ENCODE peak calls at places on chromosome 17, in eight cellular contexts. D, T, V, G, X, J, Z and U are unnamed samples.

GRCh38 chr17:37802712-37803416 is 58.0 kb upstream of the HNF1B start:
- DNase-seq in D (peak), T (no peak), V (no peak), G (peak), X (peak), J (no peak), Z (no peak), U (no peak)

GRCh38 chr17:76131061-76131691 is 9.9 kb downstream of the FOXJ1 start:
- DNase-seq in D (no peak), T (no peak), V (no peak), G (no peak), X (no peak), J (no peak), Z (no peak), U (no peak)

GRCh38 chr17:18946536-18946935 is 5.4 kb upstream of the SLC5A10 start:
- DNase-seq in D (no peak), T (no peak), V (no peak), G (no peak), X (no peak), J (no peak), Z (peak), U (no peak)

GRCh38 chr17:28613916-28614315 is at the start of gene RSKR:
- DNase-seq in D (no peak), T (no peak), V (no peak), G (peak), X (no peak), J (peak), Z (no peak), U (no peak)

GRCh38 chr17:66044083-66044482 is 147.8 kb downstream of the CEP112 start:
- DNase-seq in D (no peak), T (no peak), V (no peak), G (no peak), X (no peak), J (no peak), Z (no peak), U (no peak)

GRCh38 chr17:37107406-37108083 is 158.8 kb downstream of the AATF start:
- DNase-seq in D (no peak), T (no peak), V (no peak), G (peak), X (peak), J (no peak), Z (peak), U (no peak)

GRCh38 chr17:41777579-41778188 is 8.8 kb downstream of the JUP start:
- DNase-seq in D (peak), T (no peak), V (peak), G (peak), X (peak), J (no peak), Z (no peak), U (no peak)

GRCh38 chr17:4503283-4504005 is 4.8 kb downstream of the SPNS2 start:
- DNase-seq in D (no peak), T (no peak), V (no peak), G (no peak), X (no peak), J (no peak), Z (no peak), U (no peak)

GRCh38 chr17:9162275-9162985 is 141.1 kb downstream of the NTN1 start:
- DNase-seq in D (no peak), T (no peak), V (no peak), G (no peak), X (no peak), J (no peak), Z (no peak), U (no peak)

GRCh38 chr17:75850928-75851692 is 4.0 kb downstream of the WBP2 start:
- DNase-seq in D (no peak), T (no peak), V (no peak), G (no peak), X (peak), J (no peak), Z (no peak), U (no peak)

GRCh38 chr17:58564971-58565370 is 50.5 kb upstream of the MTMR4 start:
- DNase-seq in D (no peak), T (no peak), V (no peak), G (no peak), X (no peak), J (no peak), Z (no peak), U (no peak)

GRCh38 chr17:2030779-2031163 is 818 bp downstream of the DPH1 start:
- DNase-seq in D (no peak), T (no peak), V (peak), G (peak), X (peak), J (no peak), Z (no peak), U (no peak)
- TF ChIP-seq CTCF in D (peak), T (peak), V (peak), G (peak), X (peak), J (no peak), Z (peak), U (peak)

GRCh38 chr17:45335721-45336120 is 18.9 kb upstream of the MAP3K14 start:
- DNase-seq in D (no peak), T (no peak), V (no peak), G (no peak), X (no peak), J (peak), Z (no peak), U (no peak)

GRCh38 chr17:45334231-45334630 is 17.4 kb upstream of the MAP3K14 start:
- DNase-seq in D (no peak), T (no peak), V (no peak), G (no peak), X (no peak), J (peak), Z (no peak), U (no peak)

GRCh38 chr17:45338023-45338781 is 21.4 kb upstream of the MAP3K14 start:
- DNase-seq in D (no peak), T (no peak), V (no peak), G (peak), X (peak), J (peak), Z (no peak), U (no peak)

GRCh38 chr17:45334701-45335677 is 18.2 kb upstream of the MAP3K14 start:
- DNase-seq in D (no peak), T (no peak), V (no peak), G (no peak), X (no peak), J (peak), Z (no peak), U (no peak)

GRCh38 chr17:45336390-45337182 is 19.8 kb upstream of the MAP3K14 start:
- DNase-seq in D (no peak), T (no peak), V (no peak), G (no peak), X (no peak), J (peak), Z (no peak), U (no peak)
- TF ChIP-seq CTCF in D (no peak), T (no peak), V (no peak), G (no peak), X (no peak), J (no peak), Z (no peak), U (no peak)

GRCh38 chr17:47618416-47618815 is 31.3 kb upstream of the KPNB1 start:
- DNase-seq in D (no peak), T (no peak), V (no peak), G (peak), X (no peak), J (no peak), Z (no peak), U (no peak)
- TF ChIP-seq CTCF in D (peak), T (peak), V (peak), G (peak), X (no peak), J (no peak), Z (peak), U (no peak)

GRCh38 chr17:77819497-77819896 is 139.0 kb upstream of the TNRC6C start:
- DNase-seq in D (no peak), T (no peak), V (no peak), G (no peak), X (no peak), J (no peak), Z (no peak), U (no peak)

GRCh38 chr17:77822302-77823030 is 136.0 kb upstream of the TNRC6C start:
- DNase-seq in D (no peak), T (no peak), V (no peak), G (peak), X (peak), J (no peak), Z (no peak), U (no peak)

GRCh38 chr17:77817953-77818352 is 140.6 kb upstream of the TNRC6C start:
- DNase-seq in D (no peak), T (no peak), V (no peak), G (no peak), X (no peak), J (no peak), Z (no peak), U (no peak)

GRCh38 chr17:77824102-77824779 is 134.3 kb upstream of the TNRC6C start:
- DNase-seq in D (no peak), T (no peak), V (no peak), G (no peak), X (no peak), J (no peak), Z (no peak), U (no peak)

GRCh38 chr17:77821114-77821513 is 137.4 kb upstream of the TNRC6C start:
- DNase-seq in D (no peak), T (no peak), V (no peak), G (no peak), X (peak), J (no peak), Z (no peak), U (no peak)
- TF ChIP-seq CTCF in D (no peak), T (peak), V (no peak), G (no peak), X (no peak), J (no peak), Z (no peak), U (no peak)

GRCh38 chr17:7215136-7215638 is 4.4 kb downstream of the DLG4 start:
- DNase-seq in D (no peak), T (no peak), V (no peak), G (no peak), X (no peak), J (no peak), Z (no peak), U (no peak)

GRCh38 chr17:7215652-7216139 is 3.9 kb downstream of the DLG4 start:
- DNase-seq in D (no peak), T (no peak), V (no peak), G (no peak), X (no peak), J (no peak), Z (no peak), U (no peak)

GRCh38 chr17:7213895-7214299 is 5.7 kb downstream of the DLG4 start:
- DNase-seq in D (peak), T (no peak), V (no peak), G (peak), X (peak), J (peak), Z (peak), U (no peak)

GRCh38 chr17:7216242-7217112 is 3.2 kb downstream of the DLG4 start:
- DNase-seq in D (no peak), T (no peak), V (no peak), G (no peak), X (no peak), J (no peak), Z (no peak), U (no peak)

DNA sequence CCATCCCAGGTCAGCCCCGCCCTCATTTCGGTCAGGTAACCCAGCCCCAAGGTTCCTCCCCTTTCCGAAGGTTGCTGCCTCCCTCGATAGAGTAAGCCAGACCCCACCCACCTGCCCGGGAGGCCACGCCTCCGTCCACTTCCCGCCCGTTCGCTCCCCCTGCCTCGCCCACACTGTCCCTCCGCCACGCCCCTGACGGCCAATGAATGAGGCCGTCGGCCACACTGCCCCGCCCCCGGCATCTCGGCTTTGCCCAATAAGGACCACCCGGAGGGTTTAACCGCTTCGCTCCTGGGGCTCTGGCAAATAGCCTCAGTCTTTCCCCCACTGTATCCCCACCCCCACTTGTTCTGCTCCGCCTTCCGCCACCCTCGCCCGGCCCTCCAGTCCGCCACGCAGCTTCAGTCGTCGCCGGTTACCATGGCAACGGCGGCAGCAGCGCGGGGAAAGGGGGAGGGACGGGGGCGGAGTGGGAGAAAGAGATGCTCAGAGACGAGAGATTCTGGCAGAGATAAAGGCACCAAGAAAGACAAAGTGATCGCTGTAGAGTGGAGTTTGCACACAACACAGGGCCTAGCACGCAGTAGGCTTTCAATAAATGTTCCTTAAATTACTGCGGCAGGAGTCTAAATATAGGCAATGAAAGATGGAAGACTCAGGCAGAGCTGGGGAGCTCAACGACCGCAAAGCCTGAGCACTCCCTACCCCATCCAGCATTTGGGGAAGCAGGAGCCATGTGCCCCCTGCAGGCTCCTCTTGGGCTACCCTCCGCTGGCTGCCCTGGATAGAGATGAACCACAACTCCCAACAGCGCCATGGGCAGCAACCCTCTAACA is 5.1 kb downstream of the DLG4 start:
- DNase-seq in D (peak), T (peak), V (peak), G (peak), X (peak), J (peak), Z (peak), U (peak)
- TF ChIP-seq CTCF in D (peak), T (peak), V (peak), G (peak), X (peak), J (no peak), Z (peak), U (peak)

GRCh38 chr17:50562266-50563094 is 2.0 kb downstream of the CACNA1G start:
- DNase-seq in D (no peak), T (no peak), V (no peak), G (no peak), X (no peak), J (no peak), Z (no peak), U (no peak)

GRCh38 chr17:50561796-50562195 is 1.3 kb downstream of the CACNA1G start:
- DNase-seq in D (no peak), T (no peak), V (no peak), G (no peak), X (no peak), J (no peak), Z (no peak), U (no peak)

GRCh38 chr17:50564916-50565315 is 4.4 kb downstream of the CACNA1G start:
- DNase-seq in D (peak), T (no peak), V (no peak), G (peak), X (peak), J (no peak), Z (peak), U (no peak)

GRCh38 chr17:50560931-50561750 is 626 bp downstream of the CACNA1G start:
- DNase-seq in D (no peak), T (no peak), V (no peak), G (no peak), X (no peak), J (no peak), Z (no peak), U (peak)

GRCh38 chr17:50563095-50563511 is 2.6 kb downstream of the CACNA1G start:
- DNase-seq in D (no peak), T (no peak), V (no peak), G (no peak), X (no peak), J (no peak), Z (no peak), U (no peak)
- TF ChIP-seq CTCF in D (peak), T (no peak), V (no peak), G (no peak), X (no peak), J (no peak), Z (no peak), U (no peak)

GRCh38 chr17:68794636-68795503 is 160.3 kb downstream of the ABCA8 start:
- DNase-seq in D (peak), T (no peak), V (no peak), G (peak), X (peak), J (no peak), Z (peak), U (peak)
- TF ChIP-seq CTCF in D (peak), T (peak), V (no peak), G (peak), X (no peak), J (no peak), Z (peak), U (peak)

GRCh38 chr17:46769531-46770438 is 48.7 kb downstream of the WNT3 start:
- DNase-seq in D (no peak), T (no peak), V (no peak), G (no peak), X (no peak), J (no peak), Z (no peak), U (peak)

GRCh38 chr17:46771601-46772012 is 46.9 kb downstream of the WNT3 start:
- DNase-seq in D (no peak), T (no peak), V (peak), G (no peak), X (no peak), J (no peak), Z (no peak), U (peak)

GRCh38 chr17:46770818-46771600 is 47.5 kb downstream of the WNT3 start:
- DNase-seq in D (no peak), T (no peak), V (peak), G (peak), X (no peak), J (no peak), Z (no peak), U (peak)

GRCh38 chr17:46772013-46772878 is 46.2 kb downstream of the WNT3 start:
- DNase-seq in D (no peak), T (no peak), V (peak), G (no peak), X (no peak), J (no peak), Z (no peak), U (peak)

GRCh38 chr17:46770439-46770817 is 48.1 kb downstream of the WNT3 start:
- DNase-seq in D (no peak), T (no peak), V (no peak), G (no peak), X (no peak), J (no peak), Z (no peak), U (no peak)
- TF ChIP-seq CTCF in D (no peak), T (no peak), V (no peak), G (no peak), X (no peak), J (no peak), Z (no peak), U (no peak)

GRCh38 chr17:50864747-50865059 is 1.5 kb downstream of the TOB1 start:
- DNase-seq in D (no peak), T (no peak), V (peak), G (no peak), X (no peak), J (no peak), Z (no peak), U (no peak)
- TF ChIP-seq CTCF in D (no peak), T (no peak), V (no peak), G (no peak), X (no peak), J (no peak), Z (no peak), U (no peak)

GRCh38 chr17:1484586-1485310 is 7.7 kb downstream of the MYO1C start:
- DNase-seq in D (no peak), T (peak), V (peak), G (peak), X (peak), J (peak), Z (no peak), U (peak)
- TF ChIP-seq CTCF in D (peak), T (peak), V (no peak), G (no peak), X (no peak), J (no peak), Z (no peak), U (no peak)